ENCODE peak calls at places on chromosomes 13 and 19, in four cellular contexts. U is stimulated activated CD4-positive, alpha-beta T cell treated with anti-CD3 and anti-CD28 coated beads, TNF-alpha, amount 100 ng/mL, for 4 hours; R is NCI-H774; N is Peyer's patch. T is an unnamed sample.

GRCh38 chr19:3464797-3465235 is 15.5 kb downstream of the SMIM24 start:
- DNase-seq in U (no peak), R (no peak), N (no peak), T (no peak)

GRCh38 chr19:16115309-16116039 is 3.8 kb downstream of the RAB8A start:
- DNase-seq in U (no peak), R (no peak), N (no peak), T (peak; percentile 51)

GRCh38 chr19:18769989-18770528 is 21.0 kb downstream of the COMP start:
- DNase-seq in U (no peak), R (no peak), N (no peak), T (no peak)

GRCh38 chr13:22128413-22129198 is 457.7 kb downstream of the FGF9 start:
- DNase-seq in U (no peak), R (no peak), N (no peak), T (peak; percentile 10)

GRCh38 chr13:101301053-101301452 is 115.3 kb downstream of the NALCN start:
- DNase-seq in U (no peak), R (no peak), N (no peak), T (no peak)

GRCh38 chr13:98458431-98458830 is 118.5 kb downstream of the STK24 start:
- DNase-seq in U (no peak), R (no peak), N (no peak), T (no peak)

GRCh38 chr13:35695411-35695810 is 218.9 kb upstream of the MAB21L1 start:
- DNase-seq in U (no peak), R (no peak), N (no peak), T (no peak)

GRCh38 chr19:47157455-47158321 is 27.1 kb downstream of the SAE1 start:
- DNase-seq in U (no peak), R (no peak), N (peak; percentile 54), T (peak; percentile 64)

GRCh38 chr13:26853272-26853818 is 92.8 kb upstream of the GPR12 start:
- DNase-seq in U (no peak), R (no peak), N (no peak), T (no peak)

GRCh38 chr13:97401421-97401820 is 32.5 kb upstream of the RAP2A start:
- DNase-seq in U (no peak), R (no peak), N (no peak), T (no peak)

T was measured in transverse colon.